ENCODE peak calls at places on chromosomes 7 and 10, in five cellular contexts. One of them, this sample, is unnamed.
A peak's percentile ranks its signal among the peaks of the same experiment; 100 is the strongest.

GRCh38 chr7:148232784-148233183 is 357.8 kb upstream of the C7orf33 start:
- DNase-seq in lower leg skin: no peak
- DNase-seq in IMR-90: no peak
- DNase-seq in Peyer's patch: no peak
- DNase-seq in sigmoid colon: no peak
- DNase-seq in this sample: no peak

GRCh38 chr7:149284343-149284742 is 22.3 kb downstream of the ZNF783 start:
- DNase-seq in lower leg skin: no peak
- DNase-seq in IMR-90: no peak
- DNase-seq in Peyer's patch: peak; percentile 65
- DNase-seq in sigmoid colon: no peak
- DNase-seq in this sample: no peak

GRCh38 chr7:144869072-144869471 is 33.2 kb upstream of the TPK1 start:
- DNase-seq in lower leg skin: no peak
- DNase-seq in IMR-90: no peak
- DNase-seq in Peyer's patch: no peak
- DNase-seq in sigmoid colon: no peak
- DNase-seq in this sample: no peak

GRCh38 chr7:141290365-141290764 is 216.5 kb downstream of the TMEM178B start:
- DNase-seq in lower leg skin: no peak
- DNase-seq in IMR-90: no peak
- DNase-seq in Peyer's patch: no peak
- DNase-seq in sigmoid colon: no peak
- DNase-seq in this sample: no peak

GRCh38 chr10:85645097-85645496 is 721.5 kb downstream of the GRID1 start:
- DNase-seq in lower leg skin: no peak
- DNase-seq in IMR-90: no peak
- DNase-seq in Peyer's patch: no peak
- DNase-seq in sigmoid colon: no peak
- DNase-seq in this sample: no peak

GRCh38 chr10:74846958-74847357 is 20.6 kb downstream of the KAT6B start:
- DNase-seq in lower leg skin: no peak
- DNase-seq in IMR-90: no peak
- DNase-seq in Peyer's patch: no peak
- DNase-seq in sigmoid colon: no peak
- DNase-seq in this sample: no peak

GRCh38 chr10:34651796-34652195 is 163.3 kb downstream of the PARD3 start:
- DNase-seq in lower leg skin: no peak
- DNase-seq in IMR-90: no peak
- DNase-seq in Peyer's patch: no peak
- DNase-seq in sigmoid colon: no peak
- DNase-seq in this sample: no peak

GRCh38 chr10:3785849-3786290 is 861 bp upstream of the KLF6 start:
- DNase-seq in lower leg skin: no peak
- DNase-seq in IMR-90: peak; percentile 60
- DNase-seq in Peyer's patch: peak; percentile 73
- DNase-seq in sigmoid colon: peak; percentile 78
- DNase-seq in this sample: peak; percentile 63

GRCh38 chr10:121459279-121459764 is 138.9 kb downstream of the FGFR2 start:
- DNase-seq in lower leg skin: no peak
- DNase-seq in IMR-90: no peak
- DNase-seq in Peyer's patch: no peak
- DNase-seq in sigmoid colon: no peak
- DNase-seq in this sample: no peak

GRCh38 chr7:115603416-115603815 is 427.1 kb downstream of the TFEC start:
- DNase-seq in lower leg skin: no peak
- DNase-seq in IMR-90: no peak
- DNase-seq in Peyer's patch: no peak
- DNase-seq in sigmoid colon: no peak
- DNase-seq in this sample: no peak

GRCh38 chr10:95266674-95267095 is 24.1 kb downstream of the PDLIM1 start:
- DNase-seq in lower leg skin: no peak
- DNase-seq in IMR-90: peak; percentile 88
- DNase-seq in Peyer's patch: no peak
- DNase-seq in sigmoid colon: no peak
- DNase-seq in this sample: no peak

GRCh38 chr10:116620423-116621400 is at the start of gene PNLIPRP2:
- DNase-seq in lower leg skin: no peak
- DNase-seq in IMR-90: no peak
- DNase-seq in Peyer's patch: peak; percentile 85
- DNase-seq in sigmoid colon: no peak
- DNase-seq in this sample: no peak

GRCh38 chr7:152675761-152676636 is at the start of gene XRCC2:
- DNase-seq in lower leg skin: peak; percentile 88
- DNase-seq in IMR-90: peak; percentile 85
- DNase-seq in Peyer's patch: peak; percentile 96
- DNase-seq in sigmoid colon: peak; percentile 94
- DNase-seq in this sample: peak; percentile 92

GRCh38 chr7:157890921-157891401 is 554.2 kb downstream of the DNAJB6 start:
- DNase-seq in lower leg skin: no peak
- DNase-seq in IMR-90: no peak
- DNase-seq in Peyer's patch: no peak
- DNase-seq in sigmoid colon: peak; percentile 20
- DNase-seq in this sample: no peak

GRCh38 chr7:44977304-44977858 is 1.4 kb downstream of the MYO1G start:
- DNase-seq in lower leg skin: no peak
- DNase-seq in IMR-90: no peak
- DNase-seq in Peyer's patch: peak; percentile 71
- DNase-seq in sigmoid colon: no peak
- DNase-seq in this sample: no peak

GRCh38 chr10:42242135-42242805 is 396.1 kb downstream of the ZNF33B start:
- DNase-seq in lower leg skin: no peak
- DNase-seq in IMR-90: no peak
- DNase-seq in Peyer's patch: no peak
- DNase-seq in sigmoid colon: no peak
- DNase-seq in this sample: no peak

GRCh38 chr7:132117636-132118035 is 458.6 kb downstream of the PLXNA4 start:
- DNase-seq in lower leg skin: no peak
- DNase-seq in IMR-90: no peak
- DNase-seq in Peyer's patch: no peak
- DNase-seq in sigmoid colon: no peak
- DNase-seq in this sample: no peak

GRCh38 chr7:20328692-20329091 is 2.0 kb upstream of the ITGB8 start:
- DNase-seq in lower leg skin: no peak
- DNase-seq in IMR-90: no peak
- DNase-seq in Peyer's patch: no peak
- DNase-seq in sigmoid colon: no peak
- DNase-seq in this sample: no peak

GRCh38 chr7:138388673-138389491 is 71.2 kb upstream of the TRIM24 start:
- DNase-seq in lower leg skin: no peak
- DNase-seq in IMR-90: no peak
- DNase-seq in Peyer's patch: no peak
- DNase-seq in sigmoid colon: no peak
- DNase-seq in this sample: no peak

GRCh38 chr10:125802739-125803138 is 20.3 kb downstream of the UROS start:
- DNase-seq in lower leg skin: no peak
- DNase-seq in IMR-90: no peak
- DNase-seq in Peyer's patch: no peak
- DNase-seq in sigmoid colon: no peak
- DNase-seq in this sample: no peak

GRCh38 chr7:111735661-111736323 is 173.5 kb upstream of the IMMP2L start:
- DNase-seq in lower leg skin: peak; percentile 78
- DNase-seq in IMR-90: peak; percentile 77
- DNase-seq in Peyer's patch: peak; percentile 79
- DNase-seq in sigmoid colon: no peak
- DNase-seq in this sample: peak; percentile 65

GRCh38 chr7:137874390-137874789 is 27.6 kb upstream of the DGKI start:
- DNase-seq in lower leg skin: no peak
- DNase-seq in IMR-90: peak; percentile 91
- DNase-seq in Peyer's patch: no peak
- DNase-seq in sigmoid colon: no peak
- DNase-seq in this sample: no peak

GRCh38 chr7:125257617-125258016 is 328.0 kb upstream of the POT1 start:
- DNase-seq in lower leg skin: no peak
- DNase-seq in IMR-90: no peak
- DNase-seq in Peyer's patch: no peak
- DNase-seq in sigmoid colon: no peak
- DNase-seq in this sample: no peak

GRCh38 chr10:22433875-22434274 is 88.6 kb downstream of the SPAG6 start:
- DNase-seq in lower leg skin: no peak
- DNase-seq in IMR-90: peak; percentile 96
- DNase-seq in Peyer's patch: no peak
- DNase-seq in sigmoid colon: no peak
- DNase-seq in this sample: no peak

GRCh38 chr10:48937796-48938195 is 1.8 kb downstream of the LRRC18 start:
- DNase-seq in lower leg skin: no peak
- DNase-seq in IMR-90: no peak
- DNase-seq in Peyer's patch: no peak
- DNase-seq in sigmoid colon: no peak
- DNase-seq in this sample: no peak

GRCh38 chr10:118238573-118239240 is 103.4 kb downstream of the FAM204A start:
- DNase-seq in lower leg skin: peak; percentile 71
- DNase-seq in IMR-90: peak; percentile 8
- DNase-seq in Peyer's patch: no peak
- DNase-seq in sigmoid colon: no peak
- DNase-seq in this sample: no peak

GRCh38 chr7:21076054-21076453 is 289.4 kb upstream of the SP8 start:
- DNase-seq in lower leg skin: no peak
- DNase-seq in IMR-90: no peak
- DNase-seq in Peyer's patch: peak; percentile 66
- DNase-seq in sigmoid colon: no peak
- DNase-seq in this sample: no peak

GRCh38 chr10:72794260-72794659 is 99.3 kb upstream of the OIT3 start:
- DNase-seq in lower leg skin: no peak
- DNase-seq in IMR-90: peak; percentile 47
- DNase-seq in Peyer's patch: no peak
- DNase-seq in sigmoid colon: no peak
- DNase-seq in this sample: no peak

DNA sequence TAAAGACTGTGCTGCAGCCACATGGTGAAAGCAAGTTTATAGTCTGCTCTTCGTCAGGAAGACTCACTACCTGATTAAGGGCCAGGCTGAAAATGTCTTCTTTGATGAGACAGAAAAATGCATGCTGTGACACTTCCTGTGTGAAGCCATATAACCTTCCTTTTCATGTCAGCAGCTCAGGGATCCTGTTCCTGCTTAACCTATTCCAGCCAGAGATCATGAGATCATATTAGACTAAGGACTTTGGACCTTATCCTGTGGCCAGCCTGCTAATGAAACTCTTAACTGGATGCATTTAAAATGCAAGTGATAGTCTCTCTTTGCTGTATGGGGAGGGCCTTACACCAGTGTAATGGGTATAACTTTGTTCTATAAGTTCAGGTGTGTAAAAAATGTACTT is 165.2 kb downstream of the PTEN start:
- DNase-seq in lower leg skin: no peak
- DNase-seq in IMR-90: no peak
- DNase-seq in Peyer's patch: peak; percentile 58
- DNase-seq in sigmoid colon: no peak
- DNase-seq in this sample: no peak
- TF ChIP-seq POLR2A in lower leg skin: no peak
- TF ChIP-seq POLR2A in IMR-90: no peak
- TF ChIP-seq POLR2A in Peyer's patch: no peak
- TF ChIP-seq POLR2A in sigmoid colon: no peak
- TF ChIP-seq POLR2A in this sample: no peak

DNA sequence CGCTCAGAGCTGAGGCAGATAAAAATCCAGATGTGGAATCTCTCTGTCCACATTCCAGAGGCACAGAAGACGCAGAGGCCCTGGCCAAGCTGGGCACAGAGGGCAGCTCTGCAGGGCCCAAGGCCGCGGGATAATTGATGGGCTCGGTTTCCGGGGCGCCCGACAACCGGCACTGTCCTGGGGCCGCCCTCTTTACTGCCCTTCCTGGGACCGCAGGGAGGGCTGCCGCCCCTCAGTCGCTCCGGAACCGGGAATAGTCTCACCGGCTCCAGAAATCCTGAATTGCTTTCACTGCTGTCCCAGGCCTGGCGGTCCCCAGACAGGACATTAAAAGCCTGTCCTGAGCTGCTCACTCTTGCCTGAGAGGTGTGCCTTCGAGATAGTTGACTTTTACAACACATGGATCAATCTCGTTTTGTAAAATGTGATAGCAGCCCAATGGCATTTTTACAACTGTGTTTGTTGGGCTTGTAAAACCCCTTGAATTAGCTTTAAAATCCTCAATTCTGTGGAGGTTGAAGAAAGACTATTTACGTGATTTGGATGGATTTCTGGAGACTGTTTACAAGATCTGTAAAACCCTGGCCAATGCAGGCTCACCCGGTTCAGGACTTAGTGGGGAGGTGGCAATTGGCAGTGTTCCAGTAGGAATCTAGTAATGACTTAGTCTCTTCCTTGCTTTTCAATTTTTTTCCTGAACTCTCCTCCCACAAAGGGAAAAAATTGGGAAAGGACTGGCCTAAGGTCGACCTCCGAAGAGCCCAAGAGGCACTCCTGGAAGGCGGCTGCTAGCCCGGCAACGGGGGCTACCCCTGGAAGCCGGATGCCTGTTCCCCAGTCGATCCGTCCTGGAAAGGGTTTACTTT is 1.4 kb upstream of the HOXA6 start:
- DNase-seq in lower leg skin: no peak
- DNase-seq in IMR-90: no peak
- DNase-seq in Peyer's patch: peak; percentile 51
- DNase-seq in sigmoid colon: peak; percentile 65
- DNase-seq in this sample: no peak
- TF ChIP-seq POLR2A in lower leg skin: no peak
- TF ChIP-seq POLR2A in IMR-90: no peak
- TF ChIP-seq POLR2A in Peyer's patch: peak; percentile 22
- TF ChIP-seq POLR2A in sigmoid colon: no peak
- TF ChIP-seq POLR2A in this sample: no peak

DNA sequence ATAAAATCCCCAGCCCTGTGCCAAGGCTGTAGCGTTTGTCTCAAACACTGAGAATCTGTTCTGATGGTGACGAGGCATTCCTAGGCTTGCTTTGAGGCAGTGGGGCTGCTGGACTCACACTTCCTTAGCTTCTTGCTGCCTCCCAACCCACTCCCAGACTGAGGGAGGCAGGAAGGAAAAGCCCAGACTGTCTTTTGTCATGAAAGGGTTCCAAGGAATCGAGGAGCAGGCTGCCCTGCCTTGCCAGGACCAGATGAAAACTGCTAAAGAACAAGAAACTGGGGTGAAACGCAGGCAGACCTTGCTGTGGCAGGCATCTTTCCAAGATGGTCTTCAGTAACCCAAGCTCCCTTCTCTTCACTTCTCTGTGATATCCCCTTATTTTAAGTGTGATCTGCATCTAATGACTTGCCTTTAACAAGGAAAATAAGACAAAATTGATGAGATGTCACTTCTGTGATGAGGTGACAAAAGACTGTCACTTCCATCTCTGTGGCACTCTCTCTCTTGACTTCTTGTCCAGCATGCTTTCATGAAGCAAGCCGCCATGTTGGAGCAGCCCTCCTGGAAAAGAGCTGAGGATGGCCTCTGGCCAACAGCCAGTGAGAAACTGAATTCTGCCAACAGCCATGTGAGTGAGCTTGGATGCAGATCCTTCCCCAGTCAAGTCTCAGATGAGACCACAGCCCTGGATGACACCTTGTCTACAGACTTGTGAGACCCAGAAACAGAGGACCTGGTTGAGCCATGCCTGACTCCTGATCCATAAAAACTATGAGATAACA is 412.4 kb upstream of the SHH start:
- DNase-seq in lower leg skin: no peak
- DNase-seq in IMR-90: no peak
- DNase-seq in Peyer's patch: no peak
- DNase-seq in sigmoid colon: no peak
- DNase-seq in this sample: no peak
- TF ChIP-seq POLR2A in lower leg skin: no peak
- TF ChIP-seq POLR2A in IMR-90: no peak
- TF ChIP-seq POLR2A in Peyer's patch: no peak
- TF ChIP-seq POLR2A in sigmoid colon: no peak
- TF ChIP-seq POLR2A in this sample: no peak

GRCh38 chr10:33337335-33337854 is 2.9 kb upstream of the NRP1 start:
- DNase-seq in lower leg skin: no peak
- DNase-seq in IMR-90: peak; percentile 68
- DNase-seq in Peyer's patch: no peak
- DNase-seq in sigmoid colon: no peak
- DNase-seq in this sample: peak; percentile 39
- TF ChIP-seq POLR2A in lower leg skin: no peak
- TF ChIP-seq POLR2A in IMR-90: no peak
- TF ChIP-seq POLR2A in Peyer's patch: no peak
- TF ChIP-seq POLR2A in sigmoid colon: no peak
- TF ChIP-seq POLR2A in this sample: no peak

This sample was measured in ovary.